ENCODE peak calls at places on chromosomes 11 and 22, in six cellular contexts. K is cardiac muscle cell, P is SW480, W is lower lobe of right lung, Z is putamen, Q is neural crest cell. V is an unnamed sample.

GRCh38 chr11:118003021-118003423 is 16.8 kb downstream of the IL10RA start:
- DNase-seq in K (no peak), P (no peak), W (no peak), Z (no peak), Q (no peak), V (no peak)

GRCh38 chr22:49192180-49192856 is 635.4 kb downstream of the BRD1 start:
- DNase-seq in K (no peak), P (no peak), W (no peak), Z (no peak), Q (no peak), V (no peak)

GRCh38 chr11:127275771-127276170 is 275.2 kb upstream of the KIRREL3 start:
- DNase-seq in K (no peak), P (no peak), W (no peak), Z (no peak), Q (no peak), V (no peak)

GRCh38 chr22:22406445-22406844 is 102.1 kb downstream of the ZNF280B start:
- DNase-seq in K (no peak), P (no peak), W (no peak), Z (no peak), Q (no peak), V (no peak)

GRCh38 chr22:44691796-44692661 is 10.0 kb upstream of the PRR5 start:
- DNase-seq in K (no peak), P (no peak), W (no peak), Z (no peak), Q (no peak), V (no peak)

GRCh38 chr11:95404370-95404769 is 173.4 kb upstream of the SESN3 start:
- DNase-seq in K (no peak), P (no peak), W (no peak), Z (no peak), Q (no peak), V (peak)

GRCh38 chr11:134987223-134987768 is 575.3 kb upstream of the B3GAT1 start:
- DNase-seq in K (no peak), P (no peak), W (no peak), Z (no peak), Q (no peak), V (no peak)

GRCh38 chr11:128776088-128776433 is 82.2 kb downstream of the FLI1 start:
- DNase-seq in K (no peak), P (no peak), W (no peak), Z (no peak), Q (no peak), V (no peak)

GRCh38 chr22:36552300-36552699 is 23.3 kb upstream of the EIF3D start:
- DNase-seq in K (no peak), P (no peak), W (no peak), Z (no peak), Q (no peak), V (no peak)

GRCh38 chr11:1305558-1306056 is 3.8 kb downstream of the TOLLIP start:
- DNase-seq in K (no peak), P (no peak), W (no peak), Z (no peak), Q (no peak), V (no peak)

GRCh38 chr11:106159846-106160245 is 82.4 kb downstream of the AASDHPPT start:
- DNase-seq in K (no peak), P (no peak), W (no peak), Z (no peak), Q (no peak), V (no peak)

GRCh38 chr11:72069787-72070251 is 10.5 kb downstream of the NUMA1 start:
- DNase-seq in K (peak), P (peak), W (peak), Z (no peak), Q (no peak), V (peak)

GRCh38 chr11:28735511-28735910 is 627.3 kb downstream of the METTL15 start:
- DNase-seq in K (no peak), P (no peak), W (no peak), Z (no peak), Q (no peak), V (no peak)

GRCh38 chr11:76321820-76322524 is 59.0 kb downstream of the THAP12 start:
- DNase-seq in K (no peak), P (no peak), W (peak), Z (no peak), Q (no peak), V (no peak)

GRCh38 chr22:50422961-50423815 is 51.6 kb downstream of the SBF1 start:
- DNase-seq in K (no peak), P (no peak), W (no peak), Z (no peak), Q (no peak), V (no peak)

GRCh38 chr22:30310881-30311771 is 15.6 kb downstream of the TBC1D10A start:
- DNase-seq in K (peak), P (no peak), W (peak), Z (no peak), Q (no peak), V (no peak)

GRCh38 chr11:114183041-114183511 is 113.1 kb upstream of the NNMT start:
- DNase-seq in K (no peak), P (no peak), W (no peak), Z (no peak), Q (no peak), V (no peak)

V was measured in SJCRH30.